ENCODE peak calls at places on chromosomes 3 and 15, in six cellular contexts. B is GM13976, H is T-helper 9 cell, F is Calu3, I is astrocyte of the spinal cord, M is EL. W is an unnamed sample.

GRCh38 chr15:50261979-50262378 is 3.5 kb downstream of the HDC start:
- DNase-seq in F (no peak), M (no peak), I (no peak), H (no peak), B (no peak), W (no peak)

GRCh38 chr15:40471778-40472130 is 970 bp downstream of the CHST14 start:
- DNase-seq in I (no peak), M (peak; percentile 38), B (no peak), F (peak; percentile 30), H (no peak), W (no peak)

GRCh38 chr3:140906785-140907184 is 34.9 kb upstream of the SLC25A36 start:
- DNase-seq in I (no peak), F (no peak), H (no peak), B (no peak), M (no peak), W (peak; percentile 12)

GRCh38 chr15:66593219-66593780 is 27.5 kb upstream of the LCTL start:
- DNase-seq in B (no peak), I (no peak), H (no peak), F (no peak), M (no peak), W (no peak)

GRCh38 chr3:156626104-156626503 is 48.3 kb upstream of the TIPARP start:
- DNase-seq in F (peak; percentile 79), H (no peak), B (no peak), M (no peak), I (no peak), W (peak; percentile 8)

GRCh38 chr3:145124886-145125285 is 1036.1 kb downstream of the PLOD2 start:
- DNase-seq in H (no peak), B (no peak), I (no peak), F (no peak), M (no peak), W (no peak)

GRCh38 chr3:49793486-49794085 is 6.1 kb downstream of the CDHR4 start:
- DNase-seq in F (no peak), H (no peak), M (no peak), B (no peak), I (no peak), W (no peak)

GRCh38 chr15:43492266-43492665 is 690 bp downstream of the TP53BP1 start:
- DNase-seq in B (no peak), I (no peak), H (no peak), M (no peak), F (no peak), W (no peak)

GRCh38 chr3:194800014-194800413 is 114.3 kb downstream of the FAM43A start:
- DNase-seq in H (no peak), B (no peak), M (no peak), I (no peak), F (no peak), W (no peak)

GRCh38 chr3:36918050-36918449 is 26.8 kb downstream of the TRANK1 start:
- DNase-seq in B (no peak), I (no peak), H (no peak), F (no peak), M (no peak), W (no peak)

GRCh38 chr3:45976191-45977091 is 19.2 kb downstream of the FYCO1 start:
- DNase-seq in H (no peak), B (no peak), F (no peak), I (no peak), M (no peak), W (peak; percentile 97)

W was measured in Jurkat, Clone E6-1.